ENCODE peak calls at places on chromosomes 4 and X, in nine cellular contexts. One of them, this sample, is unnamed.

GRCh38 chr4:149531861-149532260 is 283.8 kb downstream of the IQCM start:
- DNase-seq in hypothalamus: no peak
- DNase-seq in amniotic stem cell: peak; percentile 12
- DNase-seq in coronary artery: no peak
- DNase-seq in putamen: no peak
- DNase-seq in activated CD4-positive, CD25-positive, alpha-beta regulatory T cell: no peak
- DNase-seq in AML-193: no peak
- DNase-seq in GM23248: peak; percentile 32
- DNase-seq in left ventricle myocardium superior: no peak
- DNase-seq in this sample: no peak

GRCh38 chr4:77818667-77819408 is at the start of gene CNOT6L:
- DNase-seq in hypothalamus: peak; percentile 75
- DNase-seq in amniotic stem cell: peak; percentile 56
- DNase-seq in coronary artery: peak; percentile 82
- DNase-seq in putamen: peak; percentile 66
- DNase-seq in activated CD4-positive, CD25-positive, alpha-beta regulatory T cell: peak; percentile 58
- DNase-seq in AML-193: peak; percentile 44
- DNase-seq in GM23248: peak; percentile 91
- DNase-seq in left ventricle myocardium superior: peak; percentile 89
- DNase-seq in this sample: peak; percentile 22

GRCh38 chr4:79851625-79852304 is 221.3 kb downstream of the ANTXR2 start:
- DNase-seq in hypothalamus: no peak
- DNase-seq in amniotic stem cell: peak; percentile 10
- DNase-seq in coronary artery: no peak
- DNase-seq in putamen: no peak
- DNase-seq in activated CD4-positive, CD25-positive, alpha-beta regulatory T cell: no peak
- DNase-seq in AML-193: no peak
- DNase-seq in GM23248: peak; percentile 53
- DNase-seq in left ventricle myocardium superior: no peak
- DNase-seq in this sample: no peak

GRCh38 chr4:164379694-164380093 is 374.2 kb upstream of the SMIM31 start:
- DNase-seq in hypothalamus: no peak
- DNase-seq in amniotic stem cell: no peak
- DNase-seq in coronary artery: no peak
- DNase-seq in putamen: no peak
- DNase-seq in activated CD4-positive, CD25-positive, alpha-beta regulatory T cell: no peak
- DNase-seq in AML-193: no peak
- DNase-seq in GM23248: no peak
- DNase-seq in left ventricle myocardium superior: no peak
- DNase-seq in this sample: no peak

GRCh38 chr4:8771258-8771590 is 100.4 kb downstream of the HMX1 start:
- DNase-seq in hypothalamus: no peak
- DNase-seq in amniotic stem cell: no peak
- DNase-seq in coronary artery: no peak
- DNase-seq in putamen: no peak
- DNase-seq in activated CD4-positive, CD25-positive, alpha-beta regulatory T cell: no peak
- DNase-seq in AML-193: no peak
- DNase-seq in GM23248: no peak
- DNase-seq in left ventricle myocardium superior: peak; percentile 18
- DNase-seq in this sample: no peak

GRCh38 chrX:44898411-44899221 is 25.6 kb downstream of the KDM6A start:
- DNase-seq in hypothalamus: no peak
- DNase-seq in amniotic stem cell: no peak
- DNase-seq in coronary artery: no peak
- DNase-seq in putamen: no peak
- DNase-seq in activated CD4-positive, CD25-positive, alpha-beta regulatory T cell: no peak
- DNase-seq in AML-193: no peak
- DNase-seq in GM23248: no peak
- DNase-seq in left ventricle myocardium superior: no peak
- DNase-seq in this sample: no peak

GRCh38 chr4:89290727-89291126 is 16.9 kb downstream of the GPRIN3 start:
- DNase-seq in hypothalamus: no peak
- DNase-seq in amniotic stem cell: no peak
- DNase-seq in coronary artery: no peak
- DNase-seq in putamen: no peak
- DNase-seq in activated CD4-positive, CD25-positive, alpha-beta regulatory T cell: no peak
- DNase-seq in AML-193: no peak
- DNase-seq in GM23248: no peak
- DNase-seq in left ventricle myocardium superior: no peak
- DNase-seq in this sample: no peak

GRCh38 chrX:1134976-1135375 is 77.5 kb downstream of the CRLF2 start:
- DNase-seq in hypothalamus: no peak
- DNase-seq in amniotic stem cell: no peak
- DNase-seq in coronary artery: peak; percentile 40
- DNase-seq in putamen: no peak
- DNase-seq in activated CD4-positive, CD25-positive, alpha-beta regulatory T cell: no peak
- DNase-seq in AML-193: no peak
- DNase-seq in GM23248: no peak
- DNase-seq in left ventricle myocardium superior: no peak
- DNase-seq in this sample: no peak